ENCODE peak calls at places on chromosomes 11 and 22, in six cellular contexts. U is colonic mucosa, X is K562, W is foreskin fibroblast, F is heart left ventricle, T is AG09319. H is an unnamed sample.

GRCh38 chr11:103906291-103906850 is 130.1 kb upstream of the DDI1 start:
- DNase-seq in W (no peak), T (no peak), U (no peak), X (no peak), F (no peak), H (peak)

GRCh38 chr11:123186291-123186690 is 8.8 kb downstream of the CLMP start:
- DNase-seq in F (no peak), T (no peak), U (no peak), W (no peak), X (no peak), H (no peak)

GRCh38 chr11:2215561-2216399 is 44.2 kb upstream of the TH start:
- DNase-seq in U (peak), X (peak), F (no peak), T (no peak), W (no peak), H (no peak)

GRCh38 chr11:128172046-128172878 is 415.1 kb downstream of the ETS1 start:
- DNase-seq in T (peak), X (peak), W (peak), U (peak), F (peak), H (peak)

GRCh38 chr22:33853200-33854097 is 66.8 kb downstream of the LARGE1 start:
- DNase-seq in W (peak), T (peak), X (no peak), U (peak), F (peak), H (peak)

GRCh38 chr11:76523147-76523546 is 78.3 kb downstream of the EMSY start:
- DNase-seq in F (no peak), U (no peak), W (no peak), X (no peak), T (no peak), H (no peak)

GRCh38 chr11:3947084-3947483 is 91.6 kb downstream of the STIM1 start:
- DNase-seq in T (no peak), U (peak), W (peak), X (no peak), F (peak), H (peak)

GRCh38 chr11:65862191-65862735 is 2.0 kb downstream of the MUS81 start:
- DNase-seq in W (no peak), F (no peak), T (no peak), U (no peak), X (no peak), H (no peak)

GRCh38 chr11:66851698-66852465 is 5.0 kb upstream of the LRFN4 start:
- DNase-seq in U (no peak), X (no peak), T (no peak), W (no peak), F (no peak), H (peak)

GRCh38 chr22:39959640-39960447 is at the start of gene TMA7B:
- DNase-seq in U (no peak), F (no peak), X (peak), T (no peak), W (peak), H (no peak)

GRCh38 chr22:30079952-30080533 is at the start of gene HORMAD2:
- DNase-seq in T (no peak), U (no peak), W (no peak), F (no peak), X (no peak), H (no peak)

GRCh38 chr11:19102521-19102900 is 14.5 kb upstream of the ZDHHC13 start:
- DNase-seq in T (no peak), F (no peak), X (no peak), U (peak), W (no peak), H (no peak)

GRCh38 chr11:60914620-60915249 is 777 bp downstream of the TMEM109 start:
- DNase-seq in U (peak), X (peak), W (no peak), T (no peak), F (no peak), H (peak)

GRCh38 chr11:102773388-102773787 is 7.0 kb downstream of the MMP10 start:
- DNase-seq in X (no peak), W (no peak), F (no peak), T (no peak), U (no peak), H (no peak)

GRCh38 chr11:22192642-22193347 is at the start of gene ANO5:
- DNase-seq in X (peak), T (no peak), F (peak), U (peak), W (no peak), H (no peak)

GRCh38 chr22:40525250-40525884 is 111.2 kb downstream of the MRTFA start:
- DNase-seq in T (no peak), F (peak), U (peak), X (peak), W (peak), H (peak)

GRCh38 chr22:33073989-33074391 is 15.8 kb upstream of the SYN3 start:
- DNase-seq in W (no peak), X (no peak), T (no peak), U (no peak), F (no peak), H (no peak)

GRCh38 chr11:2777871-2778629 is 78.3 kb upstream of the KCNQ1OT1 start:
- DNase-seq in T (no peak), F (peak), X (peak), U (peak), W (no peak), H (no peak)

GRCh38 chr11:17771415-17771814 is 36.8 kb downstream of the KCNC1 start:
- DNase-seq in X (no peak), U (no peak), W (no peak), T (no peak), F (no peak), H (no peak)

GRCh38 chr11:85826096-85826855 is 15.3 kb upstream of the SYTL2 start:
- DNase-seq in U (no peak), F (peak), X (no peak), T (no peak), W (peak), H (peak)

GRCh38 chr22:19665784-19666662 is 48.3 kb upstream of the SEPTIN5 start:
- DNase-seq in X (peak), F (no peak), T (no peak), W (no peak), U (no peak), H (no peak)

GRCh38 chr11:72702096-72702495 is 27.9 kb upstream of the PDE2A start:
- DNase-seq in F (no peak), T (no peak), X (no peak), W (no peak), U (no peak), H (no peak)

GRCh38 chr11:8811571-8811970 is 99.4 kb upstream of the AKIP1 start:
- DNase-seq in W (no peak), F (no peak), U (no peak), X (no peak), T (no peak), H (no peak)

GRCh38 chr22:27853404-27853803 is 51.8 kb upstream of the MN1 start:
- DNase-seq in F (no peak), T (no peak), X (no peak), W (peak), U (no peak), H (no peak)

GRCh38 chr11:10418259-10418949 is 36.7 kb upstream of the AMPD3 start:
- DNase-seq in U (no peak), T (no peak), F (no peak), W (no peak), X (no peak), H (no peak)

GRCh38 chr11:75576445-75577049 is 14.5 kb downstream of the SERPINH1 start:
- DNase-seq in F (no peak), W (no peak), U (no peak), T (no peak), X (no peak), H (peak)

GRCh38 chr11:115924744-115925567 is 420.7 kb upstream of the CADM1 start:
- DNase-seq in U (no peak), W (no peak), T (no peak), X (no peak), F (no peak), H (no peak)

DNA sequence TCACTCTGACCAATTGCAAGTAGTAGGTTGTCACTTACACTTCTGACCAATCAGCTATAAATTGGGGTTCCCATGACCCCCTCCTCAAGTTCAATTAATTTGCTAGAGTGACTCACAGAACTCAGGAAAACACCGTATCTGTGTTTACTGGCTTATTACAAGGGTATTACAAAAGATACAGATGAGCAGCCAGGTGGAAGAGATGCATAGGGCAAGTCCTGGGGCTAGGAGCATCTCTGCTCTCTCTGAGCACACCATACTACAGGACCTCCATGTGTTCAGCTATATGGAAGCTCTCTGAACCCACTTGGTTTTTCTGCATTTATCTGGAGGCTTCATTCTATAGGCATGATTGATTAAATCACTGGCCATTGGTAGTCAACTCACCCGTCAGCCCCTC is 11.3 kb upstream of the GRK3 start:
- DNase-seq in F (no peak), U (no peak), X (no peak), T (no peak), W (no peak), H (no peak)
- TF ChIP-seq CTCF in F (no peak), U (no peak), X (no peak), T (no peak), W (no peak), H (no peak)

DNA sequence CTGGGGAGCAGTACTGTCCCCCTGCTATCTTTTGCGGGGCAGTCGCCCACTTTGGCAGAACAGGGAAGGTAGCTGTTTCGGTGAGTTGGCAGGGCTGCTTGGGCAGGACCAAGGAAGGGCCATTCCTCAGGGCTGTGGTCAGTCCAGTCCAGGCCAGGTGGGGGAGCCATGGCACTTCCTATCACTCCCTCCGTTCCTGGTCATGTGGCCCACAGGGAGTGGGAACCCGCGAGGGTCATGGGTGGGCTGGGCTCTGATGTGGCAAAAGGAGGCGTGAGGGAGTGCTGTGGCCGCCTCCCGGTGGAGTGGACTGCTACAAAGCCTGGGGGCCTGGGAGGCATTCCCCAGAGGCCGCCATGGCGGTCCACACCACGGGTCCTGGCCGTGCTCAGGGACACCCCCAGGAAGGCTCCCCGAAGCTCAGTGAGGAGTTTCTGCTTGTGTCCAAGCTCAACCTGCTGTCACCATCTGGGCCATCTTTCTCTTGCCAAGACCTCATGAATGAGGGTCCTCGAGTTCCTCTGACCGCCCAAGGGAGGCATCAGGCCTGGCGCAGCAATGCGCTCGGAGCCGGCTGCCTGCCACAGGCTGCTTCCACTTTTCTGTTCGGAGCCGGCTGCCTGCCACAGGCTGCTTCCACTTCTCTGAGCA is 11.9 kb downstream of the CHID1 start:
- DNase-seq in W (no peak), F (no peak), T (no peak), U (no peak), X (no peak), H (no peak)
- TF ChIP-seq CTCF in W (no peak), F (no peak), T (peak), U (no peak), X (peak), H (no peak)

GRCh38 chr22:35140879-35141745 is 75.2 kb downstream of the ISX start:
- DNase-seq in U (peak), F (no peak), T (no peak), W (no peak), X (peak), H (no peak)
- TF ChIP-seq CTCF in U (peak), F (no peak), T (no peak), W (no peak), X (peak), H (peak)

DNA sequence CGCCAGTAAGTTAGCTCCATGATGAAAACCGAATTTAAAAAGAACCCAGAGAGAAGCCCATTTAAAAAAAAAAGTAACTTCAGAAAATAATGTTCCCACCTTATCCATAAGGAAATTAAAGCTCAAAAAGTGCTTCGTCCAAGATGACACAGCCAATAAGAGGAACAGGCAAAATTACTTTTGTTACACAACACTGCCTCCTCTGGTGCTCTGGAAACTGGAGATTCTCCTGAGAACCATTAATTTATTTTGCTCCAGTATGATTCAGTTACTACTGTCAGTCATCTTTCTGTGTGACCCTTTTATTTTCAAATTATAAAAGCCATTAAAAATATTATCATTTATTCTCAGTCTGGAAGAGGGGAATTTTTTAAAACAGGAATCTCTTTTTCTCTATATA is 2.0 kb downstream of the IFT27 start:
- DNase-seq in W (peak), F (no peak), T (no peak), X (no peak), U (no peak), H (peak)
- TF ChIP-seq CTCF in W (peak), F (peak), T (peak), X (peak), U (no peak), H (peak)

GRCh38 chr11:64314146-64314804 is 3.1 kb downstream of the TRMT112 start:
- DNase-seq in T (no peak), F (no peak), W (no peak), X (no peak), U (no peak), H (no peak)
- TF ChIP-seq CTCF in T (no peak), F (no peak), W (peak), X (peak), U (no peak), H (peak)

DNA sequence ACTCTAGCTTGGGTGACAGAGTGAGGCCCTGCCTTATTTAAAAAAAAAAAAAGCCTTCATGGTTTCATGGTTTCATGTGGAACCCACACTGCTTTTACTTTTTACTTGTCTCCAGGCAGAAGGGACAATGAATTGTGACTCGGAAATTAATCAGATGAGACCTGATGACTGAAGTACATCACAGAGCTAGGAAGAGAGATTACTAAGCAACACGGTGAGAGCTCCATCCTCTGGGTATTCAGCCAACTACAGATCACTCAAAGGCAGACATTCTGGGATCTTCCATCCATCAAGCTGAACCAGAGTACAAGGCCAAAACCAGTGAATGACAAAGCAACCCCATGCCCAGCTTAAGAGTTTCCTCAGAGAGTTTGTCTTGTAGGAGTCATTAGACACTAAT is 433.2 kb downstream of the SOX6 start:
- DNase-seq in T (no peak), U (no peak), X (no peak), W (no peak), F (no peak), H (no peak)
- TF ChIP-seq CTCF in T (no peak), U (no peak), X (peak), W (no peak), F (no peak), H (no peak)

GRCh38 chr11:44484211-44484610 is 81.3 kb upstream of the CD82 start:
- DNase-seq in T (no peak), F (no peak), U (no peak), W (no peak), X (peak), H (peak)
- TF ChIP-seq CTCF in T (peak), F (peak), U (no peak), W (peak), X (peak), H (peak)

GRCh38 chr22:20970939-20971657 is 4.0 kb downstream of the AIFM3 start:
- DNase-seq in X (no peak), F (no peak), U (no peak), W (no peak), T (no peak), H (no peak)
- TF ChIP-seq CTCF in X (no peak), F (no peak), U (no peak), W (no peak), T (no peak), H (no peak)

DNA sequence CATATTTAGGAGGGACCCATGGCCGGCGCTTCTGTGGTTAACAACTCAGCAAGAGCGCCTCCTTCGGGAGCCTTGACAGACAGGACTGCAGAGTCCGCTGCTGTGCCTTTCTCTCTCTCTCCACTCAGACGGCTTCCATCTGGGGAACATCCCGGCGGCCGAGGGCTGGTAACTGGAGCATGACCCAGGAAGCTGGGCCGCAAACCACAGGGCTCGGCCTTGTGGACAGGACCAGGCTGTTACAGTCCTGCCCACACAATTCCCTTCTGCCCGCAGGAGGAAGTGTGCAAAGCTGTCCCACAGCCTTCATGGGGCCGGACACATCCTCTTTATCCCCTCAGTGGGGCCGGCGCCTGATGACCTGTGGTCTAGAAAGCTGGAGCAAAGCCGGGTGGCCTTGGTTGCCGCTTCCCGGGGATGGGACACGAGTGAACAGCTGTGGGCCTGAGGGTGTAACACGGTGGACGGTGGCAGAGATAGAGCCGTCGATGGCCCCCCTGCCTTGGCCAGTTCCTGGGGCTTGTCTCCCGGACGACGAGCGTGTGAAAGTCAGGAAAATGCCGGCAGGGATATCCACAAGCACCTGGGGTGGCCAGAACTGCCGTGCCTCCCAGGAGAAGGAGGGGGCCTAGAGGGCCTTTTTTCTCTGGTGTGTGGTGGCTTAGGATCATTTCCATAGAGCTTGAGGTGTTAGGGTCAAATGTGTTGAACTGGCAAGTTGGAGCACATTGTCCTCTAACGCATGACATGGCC is 50.1 kb downstream of the FBLN1 start:
- DNase-seq in T (peak), X (no peak), W (peak), U (peak), F (peak), H (no peak)
- TF ChIP-seq CTCF in T (peak), X (no peak), W (peak), U (no peak), F (no peak), H (peak)

GRCh38 chr11:62882428-62882742 is 1.7 kb downstream of the SLC3A2 start:
- DNase-seq in W (no peak), U (no peak), F (no peak), T (no peak), X (no peak), H (no peak)

GRCh38 chr11:62881579-62882427 is 1.1 kb downstream of the SLC3A2 start:
- DNase-seq in X (peak), T (peak), F (peak), U (peak), W (peak), H (peak)

GRCh38 chr11:62882811-62883496 is 2.3 kb downstream of the SLC3A2 start:
- DNase-seq in T (no peak), F (no peak), U (no peak), X (no peak), W (no peak), H (no peak)

GRCh38 chr11:62885137-62885536 is 4.4 kb downstream of the SLC3A2 start:
- DNase-seq in T (no peak), U (no peak), X (no peak), W (no peak), F (no peak), H (no peak)

GRCh38 chr11:62883677-62884076 is 3.0 kb downstream of the SLC3A2 start:
- DNase-seq in F (no peak), U (no peak), T (no peak), X (no peak), W (no peak), H (no peak)
- TF ChIP-seq CTCF in F (no peak), U (no peak), T (no peak), X (no peak), W (no peak), H (no peak)